ENCODE peak calls at places on chromosome 7, in nine cellular contexts. S is tibial nerve, I is HepG2, A is PC-9, K is A549, R is ovary, G is body of pancreas, P is vagina, E is pancreas. X is an unnamed sample.

GRCh38 chr7:80665526-80665925 is 27.1 kb downstream of the CD36 start:
- DNase-seq in S (no peak), I (no peak), A (no peak), K (no peak), R (no peak), G (no peak), P (no peak), E (no peak), X (no peak)

GRCh38 chr7:77455334-77455733 is 39.2 kb upstream of the GSAP start:
- DNase-seq in S (no peak), I (peak; percentile 60), A (peak; percentile 16), K (peak; percentile 82), R (no peak), G (no peak), P (no peak), E (no peak), X (no peak)

GRCh38 chr7:3482147-3482921 is 181.3 kb downstream of the SDK1 start:
- DNase-seq in S (no peak), I (peak; percentile 55), A (peak; percentile 5), K (peak; percentile 62), R (no peak), G (peak; percentile 21), P (no peak), E (no peak), X (no peak)

GRCh38 chr7:17301491-17302101 is 3.1 kb downstream of the AHR start:
- DNase-seq in S (peak; percentile 91), I (no peak), A (peak; percentile 26), K (peak; percentile 53), R (no peak), G (peak; percentile 40), P (no peak), E (peak; percentile 39), X (no peak)

GRCh38 chr7:98329100-98329871 is 47.8 kb downstream of the BRI3 start:
- DNase-seq in S (no peak), I (no peak), A (no peak), K (no peak), R (no peak), G (no peak), P (no peak), E (no peak), X (peak; percentile 49)

GRCh38 chr7:159159731-159160130 is 15.1 kb upstream of the VIPR2 start:
- DNase-seq in S (no peak), I (no peak), A (no peak), K (no peak), R (no peak), G (no peak), P (peak; percentile 56), E (no peak), X (no peak)

GRCh38 chr7:18401757-18402156 is 93.8 kb upstream of the HDAC9 start:
- DNase-seq in S (no peak), I (no peak), A (no peak), K (no peak), R (no peak), G (no peak), P (no peak), E (no peak), X (no peak)

GRCh38 chr7:133486-133885 is 58.9 kb upstream of the FAM20C start:
- DNase-seq in S (no peak), I (no peak), A (no peak), K (no peak), R (no peak), G (no peak), P (no peak), E (no peak), X (no peak)

GRCh38 chr7:38229386-38229785 is 44.0 kb downstream of the TARP start:
- DNase-seq in S (no peak), I (no peak), A (no peak), K (no peak), R (no peak), G (no peak), P (no peak), E (no peak), X (no peak)

GRCh38 chr7:71746004-71746403 is 614.1 kb downstream of the GALNT17 start:
- DNase-seq in S (no peak), I (no peak), A (no peak), K (no peak), R (no peak), G (no peak), P (no peak), E (no peak), X (no peak)

GRCh38 chr7:155166673-155167370 is 96.7 kb downstream of the HTR5A start:
- DNase-seq in S (no peak), I (no peak), A (peak; percentile 41), K (no peak), R (no peak), G (no peak), P (no peak), E (no peak), X (no peak)

GRCh38 chr7:135076882-135077281 is 71.0 kb upstream of the TMEM140 start:
- DNase-seq in S (no peak), I (no peak), A (no peak), K (no peak), R (no peak), G (no peak), P (no peak), E (no peak), X (no peak)

GRCh38 chr7:135079068-135079467 is 68.8 kb upstream of the TMEM140 start:
- DNase-seq in S (no peak), I (no peak), A (no peak), K (no peak), R (no peak), G (no peak), P (no peak), E (no peak), X (no peak)

GRCh38 chr7:135075716-135076115 is 72.2 kb upstream of the TMEM140 start:
- DNase-seq in S (no peak), I (no peak), A (no peak), K (no peak), R (no peak), G (no peak), P (no peak), E (no peak), X (no peak)

GRCh38 chr7:135077642-135078041 is 70.2 kb upstream of the TMEM140 start:
- DNase-seq in S (no peak), I (no peak), A (no peak), K (no peak), R (no peak), G (no peak), P (no peak), E (no peak), X (no peak)

DNA sequence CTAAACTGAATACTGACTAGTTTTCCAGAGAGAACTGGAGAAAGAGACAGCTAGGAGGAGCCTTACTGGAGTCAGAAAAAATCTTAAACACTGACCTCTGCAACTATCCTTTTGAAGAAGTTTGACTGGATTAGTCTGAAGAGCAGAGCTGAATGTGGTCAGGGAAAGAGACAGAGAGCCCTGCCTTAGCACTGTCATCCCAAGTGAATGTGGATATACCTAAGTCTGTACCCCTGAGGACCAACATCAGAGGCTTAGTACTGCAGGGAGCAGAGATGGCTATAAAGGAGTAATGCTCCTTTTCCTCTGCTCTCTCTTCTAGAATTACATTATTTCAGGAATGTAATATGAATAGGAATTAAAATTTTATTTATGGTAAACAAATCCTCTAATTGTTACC is 69.8 kb upstream of the TMEM140 start:
- DNase-seq in S (no peak), I (no peak), A (no peak), K (no peak), R (no peak), G (no peak), P (no peak), E (no peak), X (no peak)
- H3K27ac ChIP-seq in S (no peak overlapping the region), I (no peak overlapping the region), A (no peak overlapping the region), K (no peak overlapping the region), R (no peak overlapping the region), G (no peak overlapping the region), P (no peak overlapping the region), E (no peak overlapping the region), X (no peak overlapping the region)

GRCh38 chr7:34128762-34129161 is 223.4 kb downstream of the BMPER start:
- DNase-seq in S (no peak), I (no peak), A (no peak), K (no peak), R (no peak), G (no peak), P (no peak), E (no peak), X (no peak)

GRCh38 chr7:34133983-34134782 is 228.8 kb downstream of the BMPER start:
- DNase-seq in S (peak; percentile 83), I (peak; percentile 18), A (peak; percentile 47), K (peak; percentile 76), R (peak; percentile 80), G (peak; percentile 43), P (no peak), E (peak; percentile 20), X (peak; percentile 73)

GRCh38 chr7:34133356-34133982 is 228.1 kb downstream of the BMPER start:
- DNase-seq in S (no peak), I (no peak), A (no peak), K (peak; percentile 43), R (no peak), G (no peak), P (no peak), E (no peak), X (no peak)

GRCh38 chr7:34131371-34131770 is 226.0 kb downstream of the BMPER start:
- DNase-seq in S (no peak), I (no peak), A (no peak), K (no peak), R (no peak), G (no peak), P (no peak), E (no peak), X (no peak)

DNA sequence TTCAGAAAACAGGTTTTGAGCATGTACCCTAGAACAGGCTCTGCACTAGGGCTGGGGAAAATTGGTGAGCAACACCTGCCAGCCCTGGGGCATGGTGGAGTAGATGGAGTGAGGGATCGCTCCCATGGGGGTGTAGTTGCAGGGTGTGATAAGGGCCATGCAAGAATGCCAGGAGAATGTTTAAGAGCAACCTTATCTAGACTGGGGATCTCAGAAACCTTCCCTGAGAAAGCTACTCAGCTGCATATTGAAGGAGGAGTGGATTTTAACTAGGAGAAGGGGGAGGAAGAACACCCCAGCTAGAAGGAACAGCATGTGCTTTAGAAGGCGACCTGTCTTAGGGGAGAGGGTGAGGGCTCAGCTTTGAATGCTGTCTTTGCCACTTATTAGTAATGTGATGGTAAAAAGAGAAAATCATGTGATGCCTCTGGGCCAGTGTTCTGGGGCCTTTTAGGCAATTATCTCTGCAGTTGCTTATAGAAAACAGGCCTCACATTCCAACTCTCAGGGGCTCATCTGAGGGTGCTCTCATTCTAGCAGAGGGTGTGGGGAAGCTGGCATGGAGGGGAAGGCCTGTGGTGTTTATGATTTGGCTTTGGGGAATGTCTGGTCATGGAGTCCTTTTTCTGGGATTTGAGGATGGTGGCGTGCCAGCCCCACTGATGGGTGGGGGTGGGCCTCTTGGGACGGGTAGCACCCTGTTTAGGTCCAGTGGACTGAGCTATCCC is 225.4 kb downstream of the BMPER start:
- DNase-seq in S (no peak), I (no peak), A (no peak), K (no peak), R (no peak), G (no peak), P (no peak), E (no peak), X (no peak)
- H3K4me1 ChIP-seq in S (no peaks in the 10 kb centered on the region), I (no peaks in the 10 kb centered on the region), A (no peaks in the 10 kb centered on the region), K (peaks cover 17% of the 10 kb centered on the region), R (no peaks in the 10 kb centered on the region), G (no peaks in the 10 kb centered on the region), P (peaks cover 6% of the 10 kb centered on the region), E (no peaks in the 10 kb centered on the region), X (no peaks in the 10 kb centered on the region)

GRCh38 chr7:153510674-153511073 is 541.5 kb upstream of the DPP6 start:
- DNase-seq in S (no peak), I (no peak), A (no peak), K (no peak), R (no peak), G (no peak), P (no peak), E (no peak), X (no peak)
- H3K9me3 ChIP-seq in S (no peaks in the 10 kb centered on the region), I (no peaks in the 10 kb centered on the region), A (no peaks in the 10 kb centered on the region), K (peaks cover 7% of the 10 kb centered on the region), R (no peaks in the 10 kb centered on the region), G (no peaks in the 10 kb centered on the region), P (no peaks in the 10 kb centered on the region), E (no peaks in the 10 kb centered on the region), X (peaks cover 1% of the 10 kb centered on the region)

GRCh38 chr7:86328801-86329433 is 314.8 kb upstream of the GRM3 start:
- DNase-seq in S (no peak), I (no peak), A (no peak), K (no peak), R (no peak), G (no peak), P (no peak), E (no peak), X (no peak)
- H3K27ac ChIP-seq in S (no peak overlapping the region), I (no peak overlapping the region), A (no peak overlapping the region), K (no peak overlapping the region), R (no peak overlapping the region), G (no peak overlapping the region), P (no peak overlapping the region), E (no peak overlapping the region), X (no peak overlapping the region)